ENCODE peak calls at places on chromosomes 16 and 17, in five cellular contexts. U is GM23248, A is K562, O is mammary epithelial cell, X is IMR-90. V is an unnamed sample.

GRCh38 chr17:77842148-77842905 is 116.2 kb upstream of the TNRC6C start:
- DNase-seq in U (peak), A (no peak), O (peak), X (peak), V (no peak)

GRCh38 chr16:1494129-1494640 is 1.0 kb downstream of the TELO2 start:
- DNase-seq in U (peak), A (no peak), O (peak), X (peak), V (no peak)

GRCh38 chr17:76550712-76551615 is 11.1 kb downstream of the PRCD start:
- DNase-seq in U (peak), A (no peak), O (peak), X (peak), V (no peak)

GRCh38 chr17:7523033-7523432 is 25.8 kb upstream of the TNFSF12 start:
- DNase-seq in U (peak), A (peak), O (no peak), X (no peak), V (no peak)

GRCh38 chr17:61461586-61461966 is 9.4 kb downstream of the TBX4 start:
- DNase-seq in U (no peak), A (no peak), O (no peak), X (no peak), V (no peak)

GRCh38 chr16:68354816-68355215 is 44.0 kb downstream of the PRMT7 start:
- DNase-seq in U (no peak), A (no peak), O (no peak), X (no peak), V (no peak)

GRCh38 chr16:74100405-74101316 is 196.0 kb upstream of the PSMD7 start:
- DNase-seq in U (no peak), A (no peak), O (no peak), X (no peak), V (no peak)

GRCh38 chr16:46756772-46757171 is 8.6 kb upstream of the MYLK3 start:
- DNase-seq in U (no peak), A (no peak), O (no peak), X (no peak), V (no peak)

GRCh38 chr17:27376637-27377547 is 79.4 kb upstream of the KSR1 start:
- DNase-seq in U (peak), A (no peak), O (peak), X (peak), V (no peak)

GRCh38 chr17:152860-153420 is 15.6 kb downstream of the SCGB1C2 start:
- DNase-seq in U (no peak), A (no peak), O (no peak), X (no peak), V (no peak)

GRCh38 chr17:49035470-49036269 is 38.5 kb downstream of the IGF2BP1 start:
- DNase-seq in U (peak), A (peak), O (peak), X (peak), V (no peak)

GRCh38 chr17:78485416-78486168 is 91.6 kb downstream of the DNAH17 start:
- DNase-seq in U (no peak), A (no peak), O (no peak), X (no peak), V (no peak)

GRCh38 chr16:51131619-51132018 is 19.5 kb downstream of the SALL1 start:
- DNase-seq in U (no peak), A (no peak), O (no peak), X (no peak), V (no peak)

GRCh38 chr16:20675488-20676267 is 21.8 kb downstream of the ACSM1 start:
- DNase-seq in U (peak), A (no peak), O (peak), X (no peak), V (peak)

GRCh38 chr17:44919885-44920564 is 4.7 kb upstream of the GFAP start:
- DNase-seq in U (peak), A (peak), O (peak), X (peak), V (no peak)

GRCh38 chr16:53220585-53220984 is 165.8 kb downstream of the CHD9 start:
- DNase-seq in U (peak), A (no peak), O (no peak), X (peak), V (no peak)

GRCh38 chr17:50264263-50265113 is 9.8 kb upstream of the TMEM92 start:
- DNase-seq in U (peak), A (peak), O (no peak), X (peak), V (no peak)

GRCh38 chr16:57265850-57266530 is 18.5 kb downstream of the PLLP start:
- DNase-seq in U (peak), A (peak), O (peak), X (no peak), V (no peak)

GRCh38 chr17:18356624-18357023 is 6.7 kb downstream of the SHMT1 start:
- DNase-seq in U (peak), A (no peak), O (no peak), X (peak), V (no peak)

GRCh38 chr17:60598001-60598736 is 1.8 kb upstream of the PPM1D start:
- DNase-seq in U (no peak), A (no peak), O (no peak), X (no peak), V (no peak)

GRCh38 chr17:81899514-81900166 is 2.4 kb upstream of the NPB start:
- DNase-seq in U (no peak), A (no peak), O (no peak), X (no peak), V (no peak)
- H3K9ac ChIP-seq in U (peak), A (no peak), O (no peak), X (no peak), V (no peak)

DNA sequence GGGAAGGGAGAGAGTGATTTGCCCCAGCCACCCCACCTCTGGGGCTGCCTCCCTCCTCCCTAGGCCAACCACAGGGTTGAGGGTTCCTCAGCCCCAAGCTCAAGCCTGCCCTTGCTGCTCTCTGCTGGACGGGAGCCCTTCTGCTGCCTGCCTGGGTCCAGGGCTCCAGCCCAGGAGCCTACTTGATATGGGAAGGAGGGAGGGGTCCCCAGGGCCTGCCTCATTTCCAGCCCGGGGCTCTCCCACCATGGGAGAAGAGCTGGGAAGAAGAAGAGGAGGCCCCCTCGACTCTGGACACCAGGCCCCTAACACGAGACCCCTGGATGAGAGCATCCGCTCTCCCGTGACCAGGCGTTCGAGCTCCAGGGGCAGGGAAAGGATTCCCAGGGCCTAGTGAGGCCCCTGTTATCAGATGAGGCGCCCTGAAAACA is 726 bp downstream of the SLC16A5 start:
- DNase-seq in U (no peak), A (no peak), O (no peak), X (no peak), V (no peak)
- H3K4me2 ChIP-seq in U (peak), A (peak), O (peak), X (peak), V (peak)

GRCh38 chr17:57234252-57235092 is 21.9 kb upstream of the MSI2 start:
- DNase-seq in U (no peak), A (no peak), O (no peak), X (no peak), V (no peak)

GRCh38 chr17:57236686-57237299 is 19.5 kb upstream of the MSI2 start:
- DNase-seq in U (no peak), A (no peak), O (peak), X (no peak), V (no peak)

GRCh38 chr17:57235124-57235523 is 21.2 kb upstream of the MSI2 start:
- DNase-seq in U (no peak), A (no peak), O (no peak), X (no peak), V (no peak)
- H3K9ac ChIP-seq in U (no peak), A (no peak), O (no peak), X (no peak), V (no peak)

GRCh38 chr16:309476-309875 is 26.5 kb downstream of the PDIA2 start:
- DNase-seq in U (no peak), A (no peak), O (no peak), X (no peak), V (no peak)
- H3K4me2 ChIP-seq in U (no peak), A (no peak), O (no peak), X (no peak), V (no peak)

GRCh38 chr16:2904100-2904921 is 7.4 kb upstream of the FLYWCH1 start:
- DNase-seq in U (peak), A (peak), O (peak), X (peak), V (no peak)
- H3K9ac ChIP-seq in U (peak), A (peak), O (peak), X (peak), V (peak)

DNA sequence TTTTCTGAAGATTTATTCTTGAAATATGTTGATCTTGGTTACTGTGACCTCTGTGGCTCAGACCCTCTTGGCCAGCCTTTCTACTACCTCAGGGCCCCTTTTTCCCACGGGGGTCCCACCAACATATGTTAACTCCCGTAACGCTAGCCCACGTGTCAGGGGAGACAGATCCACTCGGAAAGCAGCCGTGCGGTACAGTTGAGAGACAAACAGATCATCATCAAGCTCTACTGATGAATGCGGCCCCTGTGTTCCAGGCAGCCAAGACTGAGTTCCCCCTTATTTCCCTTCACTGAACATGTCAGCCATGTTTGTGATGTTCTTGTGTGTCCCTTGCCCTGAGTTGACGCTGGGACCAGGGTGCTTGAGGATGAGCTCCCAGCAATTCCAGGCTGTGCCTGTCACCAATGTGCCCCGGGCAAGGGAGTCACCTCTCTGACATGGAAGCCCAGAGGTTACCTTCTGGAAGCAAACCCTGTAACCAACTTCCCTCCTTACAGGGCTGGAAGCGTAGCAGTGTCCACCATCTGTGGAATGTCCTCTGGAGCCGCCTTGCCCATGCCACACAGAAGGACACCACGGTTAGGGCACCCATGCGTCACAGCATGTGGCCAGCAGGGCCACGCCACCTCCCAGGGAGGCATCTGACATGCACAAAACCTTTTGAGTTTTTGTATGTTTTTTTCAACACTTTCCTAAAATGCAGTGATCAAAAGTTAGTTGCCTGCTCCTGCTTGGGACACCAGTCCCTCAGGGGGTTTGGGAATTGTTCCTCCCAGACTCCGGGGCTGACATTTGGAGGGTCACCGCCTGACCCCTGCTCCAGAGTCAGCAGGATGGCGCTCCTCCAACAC is 193.7 kb upstream of the CHMP6 start:
- DNase-seq in U (no peak), A (no peak), O (no peak), X (no peak), V (no peak)
- H3K4me2 ChIP-seq in U (no peak), A (no peak), O (no peak), X (no peak), V (no peak)

GRCh38 chr16:90077757-90078593 is 844 bp upstream of the PRDM7 start:
- DNase-seq in U (peak), A (peak), O (no peak), X (peak), V (no peak)
- H3K9ac ChIP-seq in U (peak), A (peak), O (peak), X (peak), V (peak)

GRCh38 chr16:89073346-89074221 is 20.1 kb upstream of the ACSF3 start:
- DNase-seq in U (peak), A (no peak), O (no peak), X (no peak), V (no peak)

GRCh38 chr16:89070590-89070989 is 23.1 kb upstream of the ACSF3 start:
- DNase-seq in U (no peak), A (no peak), O (no peak), X (no peak), V (no peak)

GRCh38 chr16:89071686-89072182 is 21.9 kb upstream of the ACSF3 start:
- DNase-seq in U (no peak), A (peak), O (no peak), X (no peak), V (no peak)

GRCh38 chr16:89069920-89070319 is 23.7 kb upstream of the ACSF3 start:
- DNase-seq in U (no peak), A (no peak), O (no peak), X (no peak), V (no peak)

GRCh38 chr16:89072216-89073130 is 21.2 kb upstream of the ACSF3 start:
- DNase-seq in U (peak), A (no peak), O (no peak), X (no peak), V (no peak)
- H3K4me2 ChIP-seq in U (no peak), A (no peak), O (no peak), X (no peak), V (no peak)

GRCh38 chr17:20968913-20969616 is 73.7 kb downstream of the USP22 start:
- DNase-seq in U (no peak), A (no peak), O (no peak), X (no peak), V (no peak)
- H3K9ac ChIP-seq in U (no peak), A (no peak), O (no peak), X (no peak), V (no peak)

V was measured in keratinocyte.